ENCODE peak calls at places on chromosomes 4 and X, in four cellular contexts. L, I, W and Y are unnamed samples.

GRCh38 chr4:172127168-172127567 is 314.0 kb downstream of the GALNTL6 start:
- DNase-seq in L (no peak), I (no peak), W (no peak), Y (no peak)

GRCh38 chr4:138736362-138736761 is 279.2 kb upstream of the NOCT start:
- DNase-seq in L (peak), I (peak), W (no peak), Y (no peak)

GRCh38 chr4:173652283-173652931 is 122.4 kb upstream of the HAND2 start:
- DNase-seq in L (no peak), I (no peak), W (no peak), Y (no peak)

GRCh38 chrX:1462596-1463251 is 10.0 kb upstream of the ASMTL start:
- DNase-seq in L (peak), I (peak), W (no peak), Y (no peak)

GRCh38 chrX:53997751-53998150 is 46.5 kb downstream of the PHF8 start:
- DNase-seq in L (no peak), I (no peak), W (no peak), Y (no peak)

GRCh38 chrX:105662248-105662647 is 160.1 kb upstream of the NRK start:
- DNase-seq in L (no peak), I (no peak), W (no peak), Y (no peak)

GRCh38 chr4:125703443-125703842 is 388.7 kb downstream of the FAT4 start:
- DNase-seq in L (peak), I (peak), W (no peak), Y (no peak)

GRCh38 chrX:5409106-5409505 is 819.6 kb downstream of the NLGN4X start:
- DNase-seq in L (no peak), I (no peak), W (no peak), Y (no peak)

GRCh38 chr4:94410678-94411206 is 41.0 kb upstream of the PDLIM5 start:
- DNase-seq in L (peak), I (no peak), W (peak), Y (peak)

GRCh38 chr4:65983062-65983461 is 312.8 kb upstream of the EPHA5 start:
- DNase-seq in L (peak), I (peak), W (no peak), Y (no peak)

GRCh38 chr4:165966833-165967232 is 93.8 kb downstream of the TLL1 start:
- DNase-seq in L (no peak), I (no peak), W (no peak), Y (no peak)

GRCh38 chrX:111652719-111653118 is 28.3 kb upstream of the ALG13 start:
- DNase-seq in L (peak), I (no peak), W (no peak), Y (no peak)

GRCh38 chrX:131812847-131813825 is 210.0 kb upstream of the STK26 start:
- DNase-seq in L (no peak), I (peak), W (peak), Y (no peak)

GRCh38 chrX:24702362-24703184 is 8.9 kb downstream of the POLA1 start:
- DNase-seq in L (no peak), I (no peak), W (no peak), Y (no peak)

GRCh38 chrX:33465137-33465536 is 253.8 kb upstream of the DMD start:
- DNase-seq in L (peak), I (no peak), W (no peak), Y (no peak)

GRCh38 chr4:21885770-21886169 is 62.8 kb downstream of the KCNIP4 start:
- DNase-seq in L (peak), I (peak), W (no peak), Y (no peak)

GRCh38 chr4:10897076-10897475 is 212.5 kb upstream of the CLNK start:
- DNase-seq in L (no peak), I (no peak), W (no peak), Y (no peak)

GRCh38 chrX:63506320-63506719 is 155.2 kb upstream of the SPIN4 start:
- DNase-seq in L (peak), I (peak), W (no peak), Y (no peak)

GRCh38 chr4:40231464-40231863 is 34.6 kb downstream of the RHOH start:
- DNase-seq in L (no peak), I (no peak), W (no peak), Y (no peak)
- H3K4me3 ChIP-seq in L (no peak), I (no peak), W (no peak), Y (no peak)

GRCh38 chr4:169485084-169485483 is 127.3 kb downstream of the NEK1 start:
- DNase-seq in L (no peak), I (peak), W (no peak), Y (no peak)

GRCh38 chr4:169485791-169486742 is 126.3 kb downstream of the NEK1 start:
- DNase-seq in L (peak), I (peak), W (peak), Y (peak)

DNA sequence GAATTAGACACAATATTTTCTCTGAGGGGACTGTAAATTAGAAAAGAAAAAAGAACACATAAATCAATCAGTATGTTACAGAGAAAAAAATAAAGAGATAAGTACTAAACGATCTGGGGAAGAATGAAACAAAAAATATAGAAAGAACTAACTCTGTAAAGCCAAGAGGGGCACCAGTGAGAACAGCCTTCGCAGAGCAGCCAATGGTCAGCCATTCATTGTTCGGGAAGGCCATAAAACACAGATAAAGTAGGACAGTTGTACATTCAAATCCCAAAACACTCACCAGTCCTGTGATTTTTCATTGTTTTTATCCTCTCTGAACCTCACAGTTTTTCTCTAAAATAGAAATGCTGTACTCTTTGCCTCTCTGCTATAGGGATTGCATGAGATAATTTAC is 127.9 kb downstream of the NEK1 start:
- DNase-seq in L (peak), I (no peak), W (no peak), Y (no peak)
- TF ChIP-seq CTCF in L (peak), I (peak), W (no peak), Y (no peak)

GRCh38 chr4:76952631-76953587 is 3.4 kb downstream of the SEPTIN11 start:
- DNase-seq in L (peak), I (no peak), W (no peak), Y (no peak)
- H3K4me3 ChIP-seq in L (peak), I (peak), W (no peak), Y (no peak)

GRCh38 chr4:188971125-188971524 is 831.9 kb downstream of the TRIML1 start:
- DNase-seq in L (peak), I (peak), W (no peak), Y (no peak)
- TF ChIP-seq CTCF in L (peak), I (peak), W (no peak), Y (peak)

GRCh38 chr4:185144601-185145240 is 1.7 kb downstream of the SLC25A4 start:
- DNase-seq in L (no peak), I (no peak), W (no peak), Y (no peak)
- H3K4me3 ChIP-seq in L (no peak), I (no peak), W (no peak), Y (no peak)

GRCh38 chrX:27380163-27380845 is 82.8 kb downstream of the PPP4R3C start:
- DNase-seq in L (no peak), I (no peak), W (no peak), Y (no peak)
- TF ChIP-seq CTCF in L (no peak), I (no peak), W (no peak), Y (no peak)

DNA sequence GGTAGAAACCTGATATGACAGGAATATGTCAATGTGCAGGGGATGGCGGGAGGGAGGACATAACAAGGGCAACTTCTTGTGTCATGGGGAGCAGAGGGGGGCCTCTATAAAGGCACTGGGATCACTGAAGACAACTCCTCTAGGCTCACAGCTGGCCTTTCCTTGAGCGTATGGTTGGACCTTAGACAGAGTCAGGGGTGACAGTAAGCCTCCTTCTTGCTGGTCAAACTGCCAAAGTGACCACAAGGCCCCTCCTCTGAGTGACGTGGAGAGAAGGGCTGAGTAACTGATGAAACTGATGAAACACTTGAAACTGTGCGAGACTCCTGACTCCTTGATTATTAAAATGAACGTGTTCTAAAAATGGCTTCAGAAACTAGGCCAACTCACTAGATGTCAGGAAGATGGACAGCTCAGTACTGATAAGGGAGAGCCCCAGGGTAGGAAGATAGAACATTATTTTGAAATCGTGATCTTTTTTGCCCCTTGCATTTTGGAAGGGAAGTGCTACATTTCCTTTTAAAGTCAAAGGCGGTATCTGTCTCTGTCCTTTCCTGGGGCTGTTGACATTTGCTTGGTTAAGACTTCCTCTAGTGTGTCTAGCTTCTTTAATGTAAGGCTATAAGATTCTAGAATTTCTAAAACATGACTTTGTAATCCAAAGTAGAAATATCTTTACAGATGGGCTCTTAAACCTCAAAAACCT is 1.6 kb downstream of the RAB33A start:
- DNase-seq in L (peak), I (peak), W (no peak), Y (no peak)
- H3K4me3 ChIP-seq in L (no peak), I (peak), W (no peak), Y (no peak)

DNA sequence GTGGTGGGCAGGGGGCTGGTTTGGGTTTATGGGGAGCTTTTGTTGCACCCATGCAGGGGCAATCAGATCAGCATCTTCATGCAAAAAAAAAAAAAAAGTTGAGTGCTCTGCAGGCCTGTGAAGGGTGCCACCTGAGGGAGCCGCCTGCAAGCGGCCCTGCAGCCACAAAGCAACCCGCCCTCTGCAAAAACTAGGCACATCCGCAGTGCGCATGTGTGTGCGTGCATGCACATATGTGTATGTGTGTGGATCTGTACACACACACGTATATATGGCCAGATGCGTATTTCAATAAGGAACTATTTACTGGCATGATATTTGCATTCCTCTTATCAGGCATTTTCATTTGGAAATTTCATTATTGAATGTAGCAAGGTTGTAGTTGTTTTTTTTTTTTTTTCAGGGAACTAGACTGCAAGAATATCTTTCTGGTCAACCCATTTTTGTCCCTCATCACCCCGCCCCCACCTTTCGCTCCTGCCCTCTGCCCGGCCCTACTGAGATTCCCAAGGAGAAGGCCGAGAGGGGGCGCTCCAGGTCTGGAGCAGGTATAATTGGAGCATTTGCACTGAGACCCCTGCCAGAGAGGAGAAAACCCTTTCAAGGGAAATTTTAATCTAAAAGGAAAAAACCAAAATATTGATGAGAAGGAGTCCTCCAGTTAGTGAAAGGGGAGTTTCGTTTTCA is 18.1 kb downstream of the CCNQ start:
- DNase-seq in L (no peak), I (no peak), W (no peak), Y (no peak)
- TF ChIP-seq CTCF in L (peak), I (no peak), W (no peak), Y (no peak)

DNA sequence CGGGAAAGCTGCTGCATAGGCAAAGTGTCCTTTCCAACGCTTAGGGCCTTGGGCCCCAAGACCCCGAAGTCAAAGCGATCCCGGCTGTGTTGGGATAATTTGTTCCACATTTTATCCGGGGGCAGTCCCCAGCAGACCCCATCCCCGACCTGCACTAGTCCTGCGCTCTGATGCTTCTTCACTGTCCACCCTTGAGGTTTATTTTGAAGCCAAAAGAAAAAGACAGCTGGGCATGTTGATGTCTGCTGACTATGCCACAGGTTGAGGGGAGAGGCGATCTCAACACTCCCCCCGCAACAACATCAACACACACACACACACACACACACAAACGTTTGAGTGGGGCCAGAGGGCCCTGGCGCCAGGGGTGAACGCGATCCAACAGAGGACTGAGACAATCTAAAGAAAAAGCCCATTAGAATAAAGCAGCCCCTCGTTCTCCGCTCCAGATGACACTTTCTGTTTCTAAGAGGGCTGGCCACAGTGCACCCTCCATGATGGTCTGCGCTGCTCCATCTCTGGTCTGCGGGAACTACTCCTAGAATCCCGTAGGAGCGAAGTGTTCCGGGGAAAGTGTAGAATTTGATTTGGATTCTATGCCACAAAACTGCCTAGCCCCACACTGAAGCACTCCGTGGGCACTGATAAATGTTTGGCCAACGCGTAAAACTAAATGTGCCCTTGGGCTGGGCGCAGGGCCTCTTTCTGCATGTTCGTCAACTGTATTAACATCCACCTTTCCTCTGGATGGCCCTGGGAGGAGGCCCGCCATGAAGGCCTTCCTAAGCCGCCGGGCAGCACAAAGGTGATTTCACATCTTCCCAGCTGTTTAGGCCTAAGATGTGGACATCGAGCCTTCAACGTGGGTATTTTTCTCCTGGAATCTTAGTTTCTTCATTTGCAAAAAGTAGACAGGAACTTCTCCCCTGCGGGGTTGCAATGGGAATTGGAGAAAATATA is 2.4 kb downstream of the MSX1 start:
- DNase-seq in L (no peak), I (no peak), W (no peak), Y (no peak)
- H3K4me3 ChIP-seq in L (peak), I (peak), W (peak), Y (no peak)

GRCh38 chr4:182416101-182416500 is 172.9 kb downstream of the TENM3 start:
- DNase-seq in L (no peak), I (no peak), W (no peak), Y (no peak)

GRCh38 chr4:182413550-182413949 is 170.3 kb downstream of the TENM3 start:
- DNase-seq in L (no peak), I (no peak), W (no peak), Y (no peak)

DNA sequence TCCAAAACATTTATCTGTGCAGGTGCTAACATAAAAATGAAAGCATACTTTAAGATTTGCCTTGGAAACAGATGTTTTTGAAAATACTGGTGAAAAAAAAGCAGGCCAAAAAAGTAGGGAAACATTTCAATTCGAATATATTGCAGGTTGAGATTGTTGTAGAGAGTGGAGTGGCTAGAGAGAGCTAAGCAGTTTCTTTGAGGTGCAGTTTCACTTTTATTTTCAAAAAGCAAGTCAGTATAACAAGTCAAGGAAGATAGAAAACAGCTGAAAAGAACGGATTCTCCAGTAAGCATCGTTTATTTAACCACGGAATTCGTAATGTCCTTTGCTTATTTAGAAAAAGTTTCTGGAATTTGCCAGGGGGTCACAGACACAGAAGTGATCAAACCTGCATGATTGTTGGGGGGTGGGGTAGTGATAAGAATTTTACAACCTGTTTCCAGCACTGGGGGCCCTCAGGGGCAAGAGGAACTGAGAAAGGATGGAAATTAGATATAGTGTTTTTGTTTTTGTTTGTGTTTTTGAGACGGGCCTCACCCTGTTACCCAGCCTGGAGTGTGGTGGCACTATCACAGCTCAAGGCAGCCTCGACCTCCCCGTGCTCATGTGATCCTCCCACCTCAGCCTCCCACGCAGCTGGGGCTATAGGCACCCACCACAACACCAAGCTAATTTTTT is 175.0 kb downstream of the TENM3 start:
- DNase-seq in L (peak), I (no peak), W (no peak), Y (no peak)
- TF ChIP-seq CTCF in L (no peak), I (no peak), W (no peak), Y (no peak)